ENCODE peak calls at places on chromosomes 12 and 14, in ten cellular contexts. J, C, F, Y, N, W, B, D, A and U are unnamed samples.

GRCh38 chr14:34356267-34356660 is 105.8 kb downstream of the SPTSSA start:
- DNase-seq in F (no peak), Y (peak; percentile 78), A (no peak), C (no peak), N (no peak), W (no peak), J (no peak), B (no peak), D (no peak), U (no peak)

GRCh38 chr14:96105921-96106441 is 66.8 kb downstream of the C14orf132 start:
- DNase-seq in Y (no peak), D (no peak), A (no peak), F (no peak), W (peak; percentile 37), C (no peak), J (no peak), B (no peak), N (no peak), U (no peak)

GRCh38 chr14:96727076-96727475 is 70.1 kb upstream of the VRK1 start:
- DNase-seq in N (peak; percentile 9), F (no peak), J (no peak), W (no peak), D (no peak), A (no peak), C (no peak), B (no peak), Y (no peak), U (no peak)

GRCh38 chr14:101128478-101129450 is 225.2 kb upstream of the RTL1 start:
- DNase-seq in F (no peak), W (peak; percentile 8), D (peak; percentile 2), J (no peak), C (no peak), B (no peak), N (no peak), A (no peak), Y (peak; percentile 45), U (no peak)

GRCh38 chr14:100530270-100531072 is 56.7 kb downstream of the BEGAIN start:
- DNase-seq in W (peak; percentile 13), D (peak; percentile 4), J (no peak), Y (no peak), N (no peak), A (no peak), C (no peak), F (no peak), B (peak; percentile 4), U (peak; percentile 62)

GRCh38 chr14:56211124-56211523 is 92.9 kb downstream of the PELI2 start:
- DNase-seq in D (no peak), N (no peak), W (peak; percentile 32), F (no peak), B (no peak), A (no peak), Y (no peak), J (no peak), C (no peak), U (no peak)

GRCh38 chr12:100539209-100539608 is 34.3 kb upstream of the GAS2L3 start:
- DNase-seq in D (no peak), Y (peak; percentile 90), N (peak; percentile 78), F (no peak), W (no peak), J (no peak), C (peak; percentile 79), A (peak; percentile 15), B (peak; percentile 21), U (no peak)

GRCh38 chr14:29518335-29518734 is 409.3 kb downstream of the PRKD1 start:
- DNase-seq in D (no peak), W (no peak), Y (no peak), C (no peak), B (no peak), A (no peak), J (no peak), F (no peak), N (no peak), U (no peak)

GRCh38 chr14:30874120-30874998 is at the start of gene COCH:
- DNase-seq in Y (peak; percentile 87), W (no peak), N (peak; percentile 74), D (peak; percentile 18), J (no peak), F (peak; percentile 36), B (no peak), A (peak; percentile 82), C (peak; percentile 75), U (peak; percentile 64)

GRCh38 chr14:46490150-46490769 is 161.3 kb downstream of the RPL10L start:
- DNase-seq in J (peak; percentile 45), W (no peak), C (peak; percentile 5), D (no peak), B (peak; percentile 29), N (peak; percentile 80), Y (peak; percentile 71), F (no peak), A (peak; percentile 8), U (no peak)

GRCh38 chr12:26648584-26648983 is 184.4 kb downstream of the ITPR2 start:
- DNase-seq in A (no peak), W (no peak), B (no peak), J (peak; percentile 41), D (no peak), Y (no peak), C (peak; percentile 23), F (no peak), N (no peak), U (no peak)

GRCh38 chr14:54475187-54475881 is 13.4 kb downstream of the GMFB start:
- DNase-seq in C (no peak), B (no peak), J (no peak), N (no peak), D (no peak), A (no peak), W (no peak), F (no peak), Y (no peak), U (no peak)

GRCh38 chr12:121602766-121603165 is 21.9 kb upstream of the KDM2B start:
- DNase-seq in A (no peak), B (no peak), Y (no peak), D (no peak), N (no peak), W (no peak), J (no peak), C (no peak), F (no peak), U (no peak)

GRCh38 chr12:52900896-52901714 is 3.8 kb downstream of the KRT8 start:
- DNase-seq in D (no peak), A (no peak), B (no peak), W (no peak), J (no peak), C (no peak), N (no peak), F (no peak), Y (no peak), U (no peak)

GRCh38 chr12:52903855-52904508 is 894 bp downstream of the KRT8 start:
- DNase-seq in W (no peak), D (peak; percentile 30), Y (peak; percentile 91), N (peak; percentile 65), A (no peak), C (peak; percentile 78), B (peak; percentile 27), F (peak; percentile 56), J (peak; percentile 62), U (peak; percentile 86)

GRCh38 chr12:52906049-52906645 is 1.3 kb upstream of the KRT8 start:
- DNase-seq in D (no peak), Y (peak; percentile 68), A (no peak), F (no peak), W (no peak), N (no peak), C (no peak), B (no peak), J (peak; percentile 91), U (no peak)

GRCh38 chr12:52901715-52902541 is 2.9 kb downstream of the KRT8 start:
- DNase-seq in Y (peak; percentile 54), W (no peak), D (no peak), A (no peak), B (no peak), N (no peak), F (no peak), C (no peak), J (no peak), U (no peak)

DNA sequence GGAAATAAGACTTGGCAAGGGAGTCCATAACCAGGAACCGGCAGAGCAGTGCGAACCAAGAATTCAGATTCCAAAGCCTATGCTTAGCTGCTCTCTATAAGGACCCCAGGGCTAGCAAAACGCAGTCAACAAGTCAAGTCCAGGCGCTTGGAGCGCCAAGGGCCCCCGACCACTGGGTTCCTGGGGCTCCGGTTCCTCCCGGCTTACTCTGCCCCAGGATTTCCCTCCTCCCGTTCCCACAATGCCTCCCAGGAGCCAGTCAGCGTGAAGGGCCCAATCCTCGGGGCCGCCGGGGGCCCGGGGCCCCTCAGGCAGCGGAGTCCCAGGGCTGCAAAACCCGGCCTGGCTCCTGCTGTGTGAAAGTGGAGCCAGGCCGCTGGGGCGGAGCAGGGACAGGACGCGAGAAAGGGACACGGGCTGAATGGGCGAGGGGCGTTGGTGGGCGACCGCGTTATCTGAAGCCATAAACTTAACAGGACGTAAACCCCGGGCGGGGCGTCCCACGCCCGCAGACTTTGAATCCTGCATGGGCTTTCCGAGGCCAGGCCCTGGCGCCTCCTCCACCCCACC is 1.5 kb downstream of the KRT8 start:
- DNase-seq in W (peak; percentile 85), J (no peak), D (peak; percentile 81), Y (peak; percentile 96), F (peak; percentile 74), C (peak; percentile 94), B (peak; percentile 86), N (peak; percentile 94), A (no peak), U (peak; percentile 91)
- H3K4me3 ChIP-seq in W (peak overlapping the region; percentile 60), J (peak overlapping the region; percentile 97), D (peak overlapping the region; percentile 57), Y (peak overlapping the region; percentile 97), F (peak overlapping the region; percentile 55), C (peak overlapping the region; percentile 57), B (peak overlapping the region; percentile 60), N (peak overlapping the region; percentile 100), A (no peak overlapping the region), U (peak overlapping the region; percentile 55)

GRCh38 chr12:4355150-4355842 is 24.2 kb downstream of the FGF23 start:
- DNase-seq in F (no peak), C (peak; percentile 2), Y (no peak), B (peak; percentile 22), N (no peak), W (no peak), J (no peak), A (no peak), D (no peak), U (no peak)

GRCh38 chr12:4355843-4356327 is 23.6 kb downstream of the FGF23 start:
- DNase-seq in J (no peak), Y (peak; percentile 99), C (peak; percentile 46), A (peak; percentile 22), W (peak; percentile 48), D (peak; percentile 17), N (peak; percentile 89), B (peak; percentile 74), F (peak; percentile 21), U (no peak)

GRCh38 chr12:4353785-4354208 is 25.7 kb downstream of the FGF23 start:
- DNase-seq in F (no peak), W (no peak), Y (peak; percentile 78), J (no peak), D (no peak), B (no peak), C (peak; percentile 22), A (peak; percentile 45), N (peak; percentile 68), U (no peak)
- TF ChIP-seq CTCF in F (peak; percentile 51), W (peak; percentile 31), Y (peak; percentile 94), J (peak; percentile 68), D (peak; percentile 26), B (no peak), C (peak; percentile 28), A (peak; percentile 72), N (peak; percentile 66), U (peak; percentile 45)

GRCh38 chr14:24271834-24272263 is 452 bp upstream of the RABGGTA start:
- DNase-seq in C (no peak), D (no peak), W (no peak), J (no peak), N (no peak), A (no peak), B (no peak), Y (no peak), F (no peak), U (no peak)
- H3K4me1 ChIP-seq in C (no peaks in the 10 kb centered on the region), D (peaks cover 53% of the 10 kb centered on the region), W (peaks cover 22% of the 10 kb centered on the region), J (peaks cover 20% of the 10 kb centered on the region), N (peaks cover 16% of the 10 kb centered on the region), A (peaks cover 43% of the 10 kb centered on the region), B (peaks cover 7% of the 10 kb centered on the region), Y (no peaks in the 10 kb centered on the region), F (no peaks in the 10 kb centered on the region), U (peaks cover 37% of the 10 kb centered on the region)

GRCh38 chr12:64820593-64820992 is 3.9 kb upstream of the TBC1D30 start:
- DNase-seq in F (no peak), J (no peak), C (no peak), N (no peak), D (no peak), Y (no peak), B (no peak), A (no peak), W (no peak), U (no peak)
- H3K4me3 ChIP-seq in F (no peak overlapping the region), J (no peak overlapping the region), C (no peak overlapping the region), N (no peak overlapping the region), D (no peak overlapping the region), Y (no peak overlapping the region), B (no peak overlapping the region), A (no peak overlapping the region), W (no peak overlapping the region), U (no peak overlapping the region)